ENCODE peak calls at places on chromosomes 4 and X, in four cellular contexts. One of them, this sample, is unnamed.
A peak's percentile ranks its signal among the peaks of the same experiment; 100 is the strongest.

GRCh38 chrX:152897216-152898144 is at the start of gene ZNF185:
- DNase-seq in amniotic stem cell: no peak
- DNase-seq in activated naive CD8-positive, alpha-beta T cell treated with anti-CD3 and anti-CD28 coated beads, Interleukin-2, amount 50 U/mL, for 24 hours: no peak
- DNase-seq in stimulated activated CD8-positive, alpha-beta memory T cell treated with anti-CD3 and anti-CD28 coated beads, Interleukin-4, amount 100 ng/mL, for 4 hours: no peak
- DNase-seq in this sample: no peak

GRCh38 chrX:97446298-97446882 is 562.7 kb downstream of the RPA4 start:
- DNase-seq in amniotic stem cell: no peak
- DNase-seq in activated naive CD8-positive, alpha-beta T cell treated with anti-CD3 and anti-CD28 coated beads, Interleukin-2, amount 50 U/mL, for 24 hours: no peak
- DNase-seq in stimulated activated CD8-positive, alpha-beta memory T cell treated with anti-CD3 and anti-CD28 coated beads, Interleukin-4, amount 100 ng/mL, for 4 hours: no peak
- DNase-seq in this sample: no peak

GRCh38 chr4:7854211-7854610 is 85.5 kb downstream of the AFAP1 start:
- DNase-seq in amniotic stem cell: no peak
- DNase-seq in activated naive CD8-positive, alpha-beta T cell treated with anti-CD3 and anti-CD28 coated beads, Interleukin-2, amount 50 U/mL, for 24 hours: no peak
- DNase-seq in stimulated activated CD8-positive, alpha-beta memory T cell treated with anti-CD3 and anti-CD28 coated beads, Interleukin-4, amount 100 ng/mL, for 4 hours: no peak
- DNase-seq in this sample: no peak

GRCh38 chr4:77510367-77510766 is 95.3 kb upstream of the CXCL13 start:
- DNase-seq in amniotic stem cell: no peak
- DNase-seq in activated naive CD8-positive, alpha-beta T cell treated with anti-CD3 and anti-CD28 coated beads, Interleukin-2, amount 50 U/mL, for 24 hours: no peak
- DNase-seq in stimulated activated CD8-positive, alpha-beta memory T cell treated with anti-CD3 and anti-CD28 coated beads, Interleukin-4, amount 100 ng/mL, for 4 hours: no peak
- DNase-seq in this sample: no peak

GRCh38 chr4:170931326-170931725 is 841.6 kb upstream of the AADAT start:
- DNase-seq in amniotic stem cell: no peak
- DNase-seq in activated naive CD8-positive, alpha-beta T cell treated with anti-CD3 and anti-CD28 coated beads, Interleukin-2, amount 50 U/mL, for 24 hours: no peak
- DNase-seq in stimulated activated CD8-positive, alpha-beta memory T cell treated with anti-CD3 and anti-CD28 coated beads, Interleukin-4, amount 100 ng/mL, for 4 hours: no peak
- DNase-seq in this sample: no peak

GRCh38 chr4:55931833-55932232 is 16.9 kb upstream of the CEP135 start:
- DNase-seq in amniotic stem cell: no peak
- DNase-seq in activated naive CD8-positive, alpha-beta T cell treated with anti-CD3 and anti-CD28 coated beads, Interleukin-2, amount 50 U/mL, for 24 hours: no peak
- DNase-seq in stimulated activated CD8-positive, alpha-beta memory T cell treated with anti-CD3 and anti-CD28 coated beads, Interleukin-4, amount 100 ng/mL, for 4 hours: no peak
- DNase-seq in this sample: no peak

GRCh38 chr4:152500798-152501434 is 35.0 kb downstream of the FBXW7 start:
- DNase-seq in amniotic stem cell: peak; percentile 79
- DNase-seq in activated naive CD8-positive, alpha-beta T cell treated with anti-CD3 and anti-CD28 coated beads, Interleukin-2, amount 50 U/mL, for 24 hours: peak; percentile 47
- DNase-seq in stimulated activated CD8-positive, alpha-beta memory T cell treated with anti-CD3 and anti-CD28 coated beads, Interleukin-4, amount 100 ng/mL, for 4 hours: peak; percentile 29
- DNase-seq in this sample: peak; percentile 41

GRCh38 chr4:79042079-79042674 is 102.9 kb upstream of the PAQR3 start:
- DNase-seq in amniotic stem cell: no peak
- DNase-seq in activated naive CD8-positive, alpha-beta T cell treated with anti-CD3 and anti-CD28 coated beads, Interleukin-2, amount 50 U/mL, for 24 hours: no peak
- DNase-seq in stimulated activated CD8-positive, alpha-beta memory T cell treated with anti-CD3 and anti-CD28 coated beads, Interleukin-4, amount 100 ng/mL, for 4 hours: no peak
- DNase-seq in this sample: no peak

GRCh38 chrX:103585421-103586313 is at the start of gene TCEAL4:
- DNase-seq in amniotic stem cell: no peak
- DNase-seq in activated naive CD8-positive, alpha-beta T cell treated with anti-CD3 and anti-CD28 coated beads, Interleukin-2, amount 50 U/mL, for 24 hours: peak; percentile 49
- DNase-seq in stimulated activated CD8-positive, alpha-beta memory T cell treated with anti-CD3 and anti-CD28 coated beads, Interleukin-4, amount 100 ng/mL, for 4 hours: no peak
- DNase-seq in this sample: no peak

GRCh38 chrX:10098235-10098819 is 58.4 kb upstream of the CLCN4 start:
- DNase-seq in amniotic stem cell: no peak
- DNase-seq in activated naive CD8-positive, alpha-beta T cell treated with anti-CD3 and anti-CD28 coated beads, Interleukin-2, amount 50 U/mL, for 24 hours: peak; percentile 51
- DNase-seq in stimulated activated CD8-positive, alpha-beta memory T cell treated with anti-CD3 and anti-CD28 coated beads, Interleukin-4, amount 100 ng/mL, for 4 hours: peak; percentile 8
- DNase-seq in this sample: no peak

GRCh38 chrX:155070038-155070437 is 898 bp downstream of the CMC4 start:
- DNase-seq in amniotic stem cell: no peak
- DNase-seq in activated naive CD8-positive, alpha-beta T cell treated with anti-CD3 and anti-CD28 coated beads, Interleukin-2, amount 50 U/mL, for 24 hours: no peak
- DNase-seq in stimulated activated CD8-positive, alpha-beta memory T cell treated with anti-CD3 and anti-CD28 coated beads, Interleukin-4, amount 100 ng/mL, for 4 hours: no peak
- DNase-seq in this sample: no peak

GRCh38 chr4:97493815-97494518 is 649.3 kb downstream of the STPG2 start:
- DNase-seq in amniotic stem cell: no peak
- DNase-seq in activated naive CD8-positive, alpha-beta T cell treated with anti-CD3 and anti-CD28 coated beads, Interleukin-2, amount 50 U/mL, for 24 hours: no peak
- DNase-seq in stimulated activated CD8-positive, alpha-beta memory T cell treated with anti-CD3 and anti-CD28 coated beads, Interleukin-4, amount 100 ng/mL, for 4 hours: no peak
- DNase-seq in this sample: no peak

GRCh38 chrX:129654652-129655546 is at the start of gene APLN:
- DNase-seq in amniotic stem cell: no peak
- DNase-seq in activated naive CD8-positive, alpha-beta T cell treated with anti-CD3 and anti-CD28 coated beads, Interleukin-2, amount 50 U/mL, for 24 hours: peak; percentile 4
- DNase-seq in stimulated activated CD8-positive, alpha-beta memory T cell treated with anti-CD3 and anti-CD28 coated beads, Interleukin-4, amount 100 ng/mL, for 4 hours: no peak
- DNase-seq in this sample: no peak

GRCh38 chr4:108878781-108879180 is 115.9 kb upstream of the ETNPPL start:
- DNase-seq in amniotic stem cell: no peak
- DNase-seq in activated naive CD8-positive, alpha-beta T cell treated with anti-CD3 and anti-CD28 coated beads, Interleukin-2, amount 50 U/mL, for 24 hours: no peak
- DNase-seq in stimulated activated CD8-positive, alpha-beta memory T cell treated with anti-CD3 and anti-CD28 coated beads, Interleukin-4, amount 100 ng/mL, for 4 hours: no peak
- DNase-seq in this sample: no peak

GRCh38 chr4:98692411-98692810 is 34.0 kb upstream of the TSPAN5 start:
- DNase-seq in amniotic stem cell: no peak
- DNase-seq in activated naive CD8-positive, alpha-beta T cell treated with anti-CD3 and anti-CD28 coated beads, Interleukin-2, amount 50 U/mL, for 24 hours: no peak
- DNase-seq in stimulated activated CD8-positive, alpha-beta memory T cell treated with anti-CD3 and anti-CD28 coated beads, Interleukin-4, amount 100 ng/mL, for 4 hours: no peak
- DNase-seq in this sample: no peak

GRCh38 chr4:78779280-78779679 is 3.1 kb downstream of the BMP2K start:
- DNase-seq in amniotic stem cell: no peak
- DNase-seq in activated naive CD8-positive, alpha-beta T cell treated with anti-CD3 and anti-CD28 coated beads, Interleukin-2, amount 50 U/mL, for 24 hours: no peak
- DNase-seq in stimulated activated CD8-positive, alpha-beta memory T cell treated with anti-CD3 and anti-CD28 coated beads, Interleukin-4, amount 100 ng/mL, for 4 hours: no peak
- DNase-seq in this sample: no peak

GRCh38 chr4:16457944-16458343 is 231.7 kb upstream of the TAPT1 start:
- DNase-seq in amniotic stem cell: no peak
- DNase-seq in activated naive CD8-positive, alpha-beta T cell treated with anti-CD3 and anti-CD28 coated beads, Interleukin-2, amount 50 U/mL, for 24 hours: no peak
- DNase-seq in stimulated activated CD8-positive, alpha-beta memory T cell treated with anti-CD3 and anti-CD28 coated beads, Interleukin-4, amount 100 ng/mL, for 4 hours: no peak
- DNase-seq in this sample: no peak

GRCh38 chrX:29671426-29671825 is 543.9 kb upstream of the MAGEB2 start:
- DNase-seq in amniotic stem cell: no peak
- DNase-seq in activated naive CD8-positive, alpha-beta T cell treated with anti-CD3 and anti-CD28 coated beads, Interleukin-2, amount 50 U/mL, for 24 hours: no peak
- DNase-seq in stimulated activated CD8-positive, alpha-beta memory T cell treated with anti-CD3 and anti-CD28 coated beads, Interleukin-4, amount 100 ng/mL, for 4 hours: no peak
- DNase-seq in this sample: no peak

GRCh38 chr4:26204249-26204825 is 116.5 kb upstream of the RBPJ start:
- DNase-seq in amniotic stem cell: no peak
- DNase-seq in activated naive CD8-positive, alpha-beta T cell treated with anti-CD3 and anti-CD28 coated beads, Interleukin-2, amount 50 U/mL, for 24 hours: no peak
- DNase-seq in stimulated activated CD8-positive, alpha-beta memory T cell treated with anti-CD3 and anti-CD28 coated beads, Interleukin-4, amount 100 ng/mL, for 4 hours: no peak
- DNase-seq in this sample: no peak

GRCh38 chr4:4413373-4413725 is 26.4 kb downstream of the NSG1 start:
- DNase-seq in amniotic stem cell: no peak
- DNase-seq in activated naive CD8-positive, alpha-beta T cell treated with anti-CD3 and anti-CD28 coated beads, Interleukin-2, amount 50 U/mL, for 24 hours: no peak
- DNase-seq in stimulated activated CD8-positive, alpha-beta memory T cell treated with anti-CD3 and anti-CD28 coated beads, Interleukin-4, amount 100 ng/mL, for 4 hours: no peak
- DNase-seq in this sample: no peak

GRCh38 chr4:185560316-185560715 is 25.0 kb upstream of the PDLIM3 start:
- DNase-seq in amniotic stem cell: no peak
- DNase-seq in activated naive CD8-positive, alpha-beta T cell treated with anti-CD3 and anti-CD28 coated beads, Interleukin-2, amount 50 U/mL, for 24 hours: no peak
- DNase-seq in stimulated activated CD8-positive, alpha-beta memory T cell treated with anti-CD3 and anti-CD28 coated beads, Interleukin-4, amount 100 ng/mL, for 4 hours: no peak
- DNase-seq in this sample: no peak

GRCh38 chrX:46376246-46376885 is 168.9 kb downstream of the ZNF674 start:
- DNase-seq in amniotic stem cell: peak; percentile 24
- DNase-seq in activated naive CD8-positive, alpha-beta T cell treated with anti-CD3 and anti-CD28 coated beads, Interleukin-2, amount 50 U/mL, for 24 hours: peak; percentile 13
- DNase-seq in stimulated activated CD8-positive, alpha-beta memory T cell treated with anti-CD3 and anti-CD28 coated beads, Interleukin-4, amount 100 ng/mL, for 4 hours: no peak
- DNase-seq in this sample: no peak

GRCh38 chr4:740011-740410 is 34.4 kb downstream of the PCGF3 start:
- DNase-seq in amniotic stem cell: no peak
- DNase-seq in activated naive CD8-positive, alpha-beta T cell treated with anti-CD3 and anti-CD28 coated beads, Interleukin-2, amount 50 U/mL, for 24 hours: no peak
- DNase-seq in stimulated activated CD8-positive, alpha-beta memory T cell treated with anti-CD3 and anti-CD28 coated beads, Interleukin-4, amount 100 ng/mL, for 4 hours: no peak
- DNase-seq in this sample: no peak

GRCh38 chr4:141447761-141448160 is 188.6 kb upstream of the IL15 start:
- DNase-seq in amniotic stem cell: no peak
- DNase-seq in activated naive CD8-positive, alpha-beta T cell treated with anti-CD3 and anti-CD28 coated beads, Interleukin-2, amount 50 U/mL, for 24 hours: no peak
- DNase-seq in stimulated activated CD8-positive, alpha-beta memory T cell treated with anti-CD3 and anti-CD28 coated beads, Interleukin-4, amount 100 ng/mL, for 4 hours: no peak
- DNase-seq in this sample: no peak

GRCh38 chr4:166049036-166049435 is 176.0 kb downstream of the TLL1 start:
- DNase-seq in amniotic stem cell: no peak
- DNase-seq in activated naive CD8-positive, alpha-beta T cell treated with anti-CD3 and anti-CD28 coated beads, Interleukin-2, amount 50 U/mL, for 24 hours: no peak
- DNase-seq in stimulated activated CD8-positive, alpha-beta memory T cell treated with anti-CD3 and anti-CD28 coated beads, Interleukin-4, amount 100 ng/mL, for 4 hours: no peak
- DNase-seq in this sample: no peak

GRCh38 chr4:55458611-55459010 is 62.9 kb downstream of the TMEM165 start:
- DNase-seq in amniotic stem cell: no peak
- DNase-seq in activated naive CD8-positive, alpha-beta T cell treated with anti-CD3 and anti-CD28 coated beads, Interleukin-2, amount 50 U/mL, for 24 hours: no peak
- DNase-seq in stimulated activated CD8-positive, alpha-beta memory T cell treated with anti-CD3 and anti-CD28 coated beads, Interleukin-4, amount 100 ng/mL, for 4 hours: no peak
- DNase-seq in this sample: no peak

GRCh38 chr4:109004431-109004830 is 241.6 kb upstream of the ETNPPL start:
- DNase-seq in amniotic stem cell: no peak
- DNase-seq in activated naive CD8-positive, alpha-beta T cell treated with anti-CD3 and anti-CD28 coated beads, Interleukin-2, amount 50 U/mL, for 24 hours: no peak
- DNase-seq in stimulated activated CD8-positive, alpha-beta memory T cell treated with anti-CD3 and anti-CD28 coated beads, Interleukin-4, amount 100 ng/mL, for 4 hours: no peak
- DNase-seq in this sample: no peak